ENCODE peak calls at places on chromosomes 12 and 14, in eight cellular contexts. O is upper lobe of right lung, B is aorta, J is HCT116, S is GM23248, E is cardiac muscle cell, G is IMR-90, A is ovary. N is an unnamed sample.

GRCh38 chr12:67526129-67526528 is 122.4 kb upstream of the DYRK2 start:
- DNase-seq in B (no peak), O (no peak), E (no peak), G (no peak), J (no peak), S (no peak), A (no peak), N (no peak)

GRCh38 chr14:95516554-95517209 is at the start of gene SYNE3:
- DNase-seq in E (peak), A (peak), S (peak), B (peak), O (peak), G (no peak), J (no peak), N (peak)

GRCh38 chr12:14691560-14691959 is 4.8 kb downstream of the GUCY2C start:
- DNase-seq in B (no peak), S (no peak), A (no peak), G (no peak), O (no peak), E (no peak), J (no peak), N (no peak)

GRCh38 chr14:102159841-102160240 is 20.1 kb downstream of the WDR20 start:
- DNase-seq in S (no peak), J (no peak), E (no peak), G (no peak), O (no peak), A (no peak), B (no peak), N (no peak)

GRCh38 chr14:54603362-54603761 is 36.4 kb downstream of the SAMD4A start:
- DNase-seq in B (no peak), E (no peak), S (peak), G (peak), A (no peak), J (no peak), O (no peak), N (no peak)

GRCh38 chr14:58133739-58134138 is 18.3 kb downstream of the ARMH4 start:
- DNase-seq in S (peak), B (no peak), O (no peak), A (no peak), E (no peak), J (no peak), G (peak), N (no peak)

GRCh38 chr12:119627019-119627643 is 33.6 kb downstream of the TMEM233 start:
- DNase-seq in J (no peak), O (no peak), S (no peak), B (no peak), A (no peak), E (no peak), G (no peak), N (no peak)

GRCh38 chr14:81416981-81417380 is 16.9 kb upstream of the STON2 start:
- DNase-seq in S (no peak), B (no peak), O (no peak), G (no peak), A (no peak), E (no peak), J (no peak), N (no peak)

GRCh38 chr14:37623552-37623951 is 28.1 kb downstream of the TTC6 start:
- DNase-seq in O (no peak), A (no peak), S (peak), E (no peak), J (peak), B (no peak), G (peak), N (no peak)

GRCh38 chr12:12379831-12380730 is 23.2 kb downstream of the BORCS5 start:
- DNase-seq in O (no peak), E (no peak), A (no peak), J (no peak), S (peak), B (no peak), G (no peak), N (no peak)

GRCh38 chr12:112309797-112310196 is 72.4 kb downstream of the HECTD4 start:
- DNase-seq in J (no peak), S (peak), E (no peak), A (no peak), G (peak), O (no peak), B (no peak), N (no peak)

GRCh38 chr12:59708059-59708458 is 112.2 kb downstream of the SLC16A7 start:
- DNase-seq in B (no peak), J (peak), A (no peak), G (peak), S (peak), E (no peak), O (no peak), N (no peak)

GRCh38 chr12:90065301-90065801 is 356.7 kb upstream of the ATP2B1 start:
- DNase-seq in E (no peak), G (no peak), O (no peak), B (no peak), J (no peak), S (peak), A (no peak), N (no peak)

GRCh38 chr14:72889366-72889765 is 4.5 kb downstream of the DPF3 start:
- DNase-seq in O (no peak), J (no peak), S (no peak), E (peak), B (no peak), A (no peak), G (no peak), N (no peak)

GRCh38 chr14:103427485-103428443 is 42.5 kb downstream of the MARK3 start:
- DNase-seq in J (no peak), B (no peak), S (peak), O (no peak), G (peak), E (no peak), A (no peak), N (no peak)

GRCh38 chr12:132277374-132277801 is 52.0 kb downstream of the GALNT9 start:
- DNase-seq in S (no peak), J (no peak), B (no peak), G (no peak), E (no peak), A (no peak), O (no peak), N (peak)

GRCh38 chr14:86858043-86858442 is 1134.9 kb downstream of the GALC start:
- DNase-seq in G (peak), S (no peak), O (no peak), J (no peak), E (no peak), B (no peak), A (no peak), N (no peak)

GRCh38 chr12:95218852-95219171 is 1.2 kb downstream of the VEZT start:
- DNase-seq in J (no peak), S (peak), E (peak), O (no peak), B (no peak), G (no peak), A (no peak), N (no peak)

GRCh38 chr12:120797677-120798642 is 72.3 kb downstream of the ACADS start:
- DNase-seq in G (no peak), B (no peak), O (no peak), E (no peak), A (no peak), J (no peak), S (no peak), N (no peak)

GRCh38 chr14:35534130-35534883 is at the start of gene INSM2:
- DNase-seq in B (peak), E (no peak), A (no peak), O (peak), G (peak), S (peak), J (no peak), N (no peak)

GRCh38 chr14:80564051-80564450 is 352.7 kb upstream of the DIO2 start:
- DNase-seq in E (no peak), O (no peak), J (no peak), B (no peak), A (no peak), S (no peak), G (peak), N (no peak)

GRCh38 chr14:65131176-65131765 is 29.0 kb upstream of the MAX start:
- DNase-seq in A (no peak), E (no peak), O (no peak), S (peak), G (peak), B (no peak), J (peak), N (no peak)

GRCh38 chr14:85178869-85179268 is 351.1 kb upstream of the FLRT2 start:
- DNase-seq in O (no peak), B (no peak), S (no peak), G (no peak), E (no peak), A (no peak), J (no peak), N (no peak)

GRCh38 chr14:101231828-101232227 is 328.3 kb upstream of the RTL1 start:
- DNase-seq in G (no peak), S (no peak), J (no peak), O (no peak), A (no peak), E (no peak), B (peak), N (peak)

GRCh38 chr12:129351481-129351880 is 498.2 kb downstream of the GLT1D1 start:
- DNase-seq in S (no peak), E (no peak), O (no peak), G (no peak), B (no peak), J (no peak), A (no peak), N (no peak)

GRCh38 chr12:32032205-32032810 is 73.1 kb downstream of the RESF1 start:
- DNase-seq in E (peak), S (peak), G (peak), O (no peak), J (no peak), B (no peak), A (no peak), N (no peak)

GRCh38 chr12:98572010-98572409 is 21.5 kb upstream of the SLC25A3 start:
- DNase-seq in E (peak), A (no peak), J (no peak), B (no peak), G (no peak), S (no peak), O (no peak), N (no peak)

GRCh38 chr12:46959484-46959883 is 119.9 kb upstream of the PCED1B start:
- DNase-seq in O (no peak), G (peak), E (no peak), A (no peak), B (no peak), J (peak), S (peak), N (no peak)

GRCh38 chr14:22382955-22383354 is 206.1 kb downstream of the DAD1 start:
- DNase-seq in G (no peak), E (no peak), B (no peak), J (no peak), A (no peak), S (no peak), O (no peak), N (no peak)

GRCh38 chr14:22381751-22382150 is 207.3 kb downstream of the DAD1 start:
- DNase-seq in E (no peak), J (no peak), G (no peak), B (no peak), O (no peak), A (no peak), S (no peak), N (no peak)

GRCh38 chr14:22379727-22380126 is 209.3 kb downstream of the DAD1 start:
- DNase-seq in G (peak), A (no peak), E (no peak), B (no peak), S (peak), O (no peak), J (no peak), N (no peak)

GRCh38 chr14:22382395-22382794 is 206.6 kb downstream of the DAD1 start:
- DNase-seq in G (no peak), A (no peak), B (no peak), J (no peak), O (no peak), S (no peak), E (no peak), N (no peak)

DNA sequence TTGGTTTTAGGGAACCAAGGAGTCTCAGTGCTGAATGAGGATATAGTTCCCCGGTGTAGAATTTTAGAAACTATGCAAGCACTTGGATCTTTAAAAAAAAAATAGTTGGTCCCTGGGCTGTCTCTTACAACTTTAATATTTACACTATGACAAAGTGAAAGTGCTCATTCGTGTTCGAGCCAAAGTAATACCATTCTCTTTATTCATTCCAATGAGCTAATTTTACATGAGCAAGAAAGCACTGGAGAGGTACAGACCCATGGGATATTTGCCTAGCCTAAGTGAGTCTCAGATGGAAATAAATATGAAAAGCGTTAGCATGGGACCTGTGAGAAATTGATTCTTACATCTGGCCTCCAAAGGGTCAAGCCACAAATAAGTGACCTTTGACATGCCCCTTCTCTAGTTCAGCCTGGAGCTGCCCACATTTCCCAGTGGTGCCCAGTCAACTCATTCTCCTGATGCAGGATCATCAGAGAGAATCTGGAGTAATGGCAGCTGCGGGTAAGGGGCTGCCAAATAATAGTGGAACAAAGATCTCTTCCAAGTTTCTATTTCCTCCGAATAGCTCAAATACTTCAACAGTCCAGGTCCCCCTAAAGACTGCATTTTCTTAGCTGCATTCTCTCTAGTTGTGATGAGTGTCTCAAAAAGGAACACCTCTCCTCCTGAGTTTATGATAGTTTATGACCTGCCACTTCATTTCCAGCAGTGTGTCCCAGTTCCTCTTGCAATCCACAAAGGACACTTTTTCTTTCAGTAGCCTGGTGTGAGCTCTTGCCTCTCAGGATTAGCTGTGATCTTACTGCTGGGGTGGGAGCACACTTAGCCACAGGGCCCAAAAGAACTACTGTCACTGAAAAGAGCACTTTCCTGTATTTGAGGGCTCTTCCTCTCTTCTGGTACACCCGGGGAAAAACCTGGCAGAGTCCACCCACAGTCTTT is 208.2 kb downstream of the DAD1 start:
- DNase-seq in A (no peak), B (no peak), S (peak), G (peak), E (no peak), J (no peak), O (no peak), N (no peak)
- H3K27ac ChIP-seq in A (no peak), B (peak), S (peak), G (no peak), E (no peak), J (no peak), O (peak), N (peak)

GRCh38 chr14:94077823-94078222 is 3.2 kb downstream of the DDX24 start:
- DNase-seq in A (no peak), S (no peak), E (no peak), O (no peak), G (no peak), B (no peak), J (no peak), N (no peak)
- H3K4me3 ChIP-seq in A (peak), S (peak), E (peak), O (peak), G (no peak), B (peak), J (no peak), N (peak)

DNA sequence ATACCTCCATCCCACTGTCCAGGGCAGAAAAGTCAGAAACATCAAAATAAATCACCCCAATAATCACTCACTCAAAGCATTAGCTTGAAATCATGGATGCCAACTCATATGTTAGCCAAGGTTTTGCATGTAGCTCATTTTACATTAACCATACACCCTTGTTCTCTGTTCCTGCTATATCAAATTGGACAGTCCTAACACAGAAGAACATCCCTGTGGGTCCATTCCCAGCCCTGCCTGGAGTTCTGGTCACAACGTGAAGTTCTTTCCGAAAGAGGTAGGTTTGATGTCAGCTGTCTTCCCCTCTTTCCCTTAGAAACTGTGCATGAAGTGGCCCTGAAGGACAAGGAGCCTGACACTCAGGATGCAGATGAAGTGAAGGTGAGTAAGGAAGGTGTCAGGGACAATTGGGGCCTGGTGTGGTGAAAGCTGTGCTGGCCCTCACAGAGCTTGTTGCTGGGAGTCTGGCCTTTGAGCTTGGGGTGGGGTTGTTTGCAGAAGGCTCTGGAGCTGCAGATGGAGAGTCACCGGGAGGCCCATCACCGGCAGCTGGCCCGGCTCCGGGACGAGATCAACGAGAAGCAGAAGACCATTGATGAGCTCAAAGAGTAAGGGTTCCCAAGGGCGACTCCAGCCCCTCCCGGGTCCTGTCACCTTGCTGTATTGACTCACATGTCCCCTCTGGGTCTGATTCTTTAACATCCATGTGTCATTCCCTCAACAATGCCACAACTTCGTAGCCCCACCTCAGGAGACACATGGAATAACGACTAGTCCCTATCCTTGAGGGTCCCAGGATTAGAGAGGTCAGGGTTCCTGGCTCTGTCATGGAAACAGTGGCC is 15.0 kb upstream of the PIP4K2C start:
- DNase-seq in B (no peak), O (no peak), J (no peak), A (no peak), E (no peak), G (no peak), S (no peak), N (no peak)
- H3K27ac ChIP-seq in B (no peak), O (no peak), J (no peak), A (no peak), E (no peak), G (no peak), S (no peak), N (no peak)

GRCh38 chr12:117583677-117584076 is 222.3 kb upstream of the NOS1 start:
- DNase-seq in G (no peak), E (no peak), J (no peak), S (no peak), O (peak), B (no peak), A (no peak), N (no peak)
- H3K4me3 ChIP-seq in G (no peak), E (no peak), J (no peak), S (no peak), O (no peak), B (no peak), A (no peak), N (no peak)

GRCh38 chr12:75707983-75708382 is 196.6 kb upstream of the KRR1 start:
- DNase-seq in S (no peak), G (no peak), E (no peak), A (no peak), B (no peak), O (no peak), J (no peak), N (no peak)
- H3K27ac ChIP-seq in S (no peak), G (peak), E (no peak), A (no peak), B (no peak), O (no peak), J (peak), N (no peak)

DNA sequence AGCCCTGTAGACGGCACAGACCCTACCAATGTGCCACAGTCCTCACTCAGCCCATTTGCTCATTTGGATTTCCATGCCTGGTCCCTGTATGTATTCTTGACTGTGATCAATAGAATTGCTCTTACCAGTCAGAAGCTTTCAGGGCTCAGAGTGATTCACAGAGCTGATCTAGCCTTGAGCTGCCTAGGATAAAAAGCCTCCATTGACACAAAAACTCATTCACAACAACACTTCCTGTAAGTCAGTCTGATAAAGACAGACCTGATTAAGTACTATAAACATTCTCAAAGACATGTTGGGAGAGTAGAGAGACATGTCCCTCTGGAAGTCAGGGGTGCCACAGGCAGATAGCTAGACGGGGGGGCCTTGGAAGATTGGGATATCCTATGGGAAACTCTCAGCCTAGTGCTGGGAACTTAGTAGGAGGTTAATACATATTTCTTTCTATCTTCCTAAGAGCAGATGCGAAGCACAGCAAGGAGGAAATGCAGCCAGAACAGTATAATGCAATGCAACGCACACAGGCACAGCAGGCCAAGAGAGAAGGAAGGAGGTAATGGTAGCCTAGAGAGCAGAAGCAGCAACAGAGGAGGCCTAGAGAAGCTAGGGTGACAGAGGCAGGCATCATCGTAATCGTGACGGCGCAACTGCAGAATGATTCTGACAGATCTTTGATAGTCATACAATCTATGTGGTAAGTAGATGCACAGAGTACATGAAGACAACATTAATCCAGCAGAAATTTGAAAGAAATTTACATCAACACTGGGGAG is 1.9 kb upstream of the PELI2 start:
- DNase-seq in G (no peak), J (no peak), B (no peak), A (no peak), S (no peak), O (no peak), E (no peak), N (no peak)
- H3K4me3 ChIP-seq in G (no peak), J (no peak), B (no peak), A (no peak), S (no peak), O (no peak), E (no peak), N (no peak)

DNA sequence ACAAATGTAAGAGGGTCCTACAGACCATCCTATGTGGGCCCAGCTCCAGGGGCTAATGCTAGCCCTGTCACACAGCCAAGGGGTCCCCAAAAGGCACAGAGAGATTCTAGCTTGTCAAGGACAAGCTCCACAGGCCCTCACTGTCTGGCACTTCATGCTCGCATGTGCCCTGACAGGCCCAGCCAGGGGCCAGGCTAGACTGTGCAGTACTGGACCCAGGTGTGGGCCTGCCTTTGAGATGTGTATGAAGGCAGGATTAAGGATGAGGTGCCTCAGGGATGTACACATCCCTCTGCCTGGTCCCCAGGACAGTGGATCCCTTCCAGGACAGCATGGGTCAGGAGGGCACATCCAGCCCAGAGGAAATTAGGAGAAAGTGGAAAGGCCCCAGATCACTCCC is 57.8 kb downstream of the VWF start:
- DNase-seq in A (no peak), J (no peak), S (no peak), O (no peak), B (no peak), G (no peak), E (no peak), N (no peak)
- H3K27ac ChIP-seq in A (no peak), J (no peak), S (no peak), O (no peak), B (no peak), G (no peak), E (no peak), N (no peak)